ENCODE peak calls at places on chromosomes 4 and X, in five cellular contexts. V is C1 segment of cervical spinal cord, M is ureter, W is spleen, J is myocyte. H is an unnamed sample.

GRCh38 chr4:25667931-25668557 is 12.4 kb downstream of the SLC34A2 start:
- DNase-seq in M (no peak), J (peak), W (no peak), V (no peak), H (no peak)

GRCh38 chr4:80011636-80012236 is 61.3 kb downstream of the ANTXR2 start:
- DNase-seq in V (no peak), W (no peak), J (no peak), M (no peak), H (no peak)

GRCh38 chrX:38618152-38618551 is 56.8 kb downstream of the TSPAN7 start:
- DNase-seq in W (no peak), V (no peak), J (no peak), M (no peak), H (no peak)

GRCh38 chr4:152307669-152308068 is 228.2 kb downstream of the FBXW7 start:
- DNase-seq in J (no peak), V (no peak), M (no peak), W (no peak), H (no peak)

GRCh38 chrX:37302569-37302968 is 46.6 kb upstream of the PRRG1 start:
- DNase-seq in J (peak), V (no peak), W (no peak), M (no peak), H (no peak)

GRCh38 chr4:72974694-72975487 is 94.6 kb downstream of the COX18 start:
- DNase-seq in V (no peak), W (no peak), J (peak), M (no peak), H (no peak)

GRCh38 chr4:88745581-88746163 is 48.0 kb upstream of the NAP1L5 start:
- DNase-seq in M (no peak), W (no peak), J (peak), V (no peak), H (no peak)

GRCh38 chrX:110341189-110342035 is 17.2 kb upstream of the RTL9 start:
- DNase-seq in V (no peak), J (peak), M (no peak), W (no peak), H (no peak)

GRCh38 chr4:8073206-8073863 is 85.3 kb downstream of the ABLIM2 start:
- DNase-seq in J (no peak), W (no peak), V (no peak), M (no peak), H (no peak)

GRCh38 chr4:152522754-152523153 is 13.1 kb downstream of the FBXW7 start:
- DNase-seq in V (no peak), W (no peak), J (no peak), M (no peak), H (no peak)

GRCh38 chr4:2335729-2336101 is 73.8 kb upstream of the MXD4 start:
- DNase-seq in M (no peak), J (no peak), W (peak), V (no peak), H (no peak)

GRCh38 chr4:147633113-147633512 is 15.9 kb downstream of the TMEM184C start:
- DNase-seq in W (no peak), J (peak), V (no peak), M (no peak), H (no peak)